ENCODE peak calls at places on chromosome 18, in eight cellular contexts. One of them, this sample, is unnamed.
A peak's percentile ranks its signal among the peaks of the same experiment; 100 is the strongest.

GRCh38 chr18:25033747-25034471 is 318.1 kb downstream of the ZNF521 start:
- DNase-seq in M059J: no peak
- DNase-seq in fibroblast of pulmonary artery: no peak
- DNase-seq in DMS79: no peak
- DNase-seq in AML-193: no peak
- DNase-seq in GM04504: no peak
- DNase-seq in kidney glomerular epithelial cell: no peak
- DNase-seq in non-pigmented ciliary epithelial cell: no peak
- DNase-seq in this sample: no peak

GRCh38 chr18:32333781-32334180 is 136.9 kb downstream of the GAREM1 start:
- DNase-seq in fibroblast of pulmonary artery: no peak
- DNase-seq in AML-193: no peak
- DNase-seq in M059J: no peak
- DNase-seq in DMS79: no peak
- DNase-seq in GM04504: no peak
- DNase-seq in non-pigmented ciliary epithelial cell: no peak
- DNase-seq in kidney glomerular epithelial cell: no peak
- DNase-seq in this sample: no peak

GRCh38 chr18:68997845-68998244 is 200.0 kb downstream of the CCDC102B start:
- DNase-seq in DMS79: no peak
- DNase-seq in fibroblast of pulmonary artery: no peak
- DNase-seq in non-pigmented ciliary epithelial cell: no peak
- DNase-seq in AML-193: no peak
- DNase-seq in kidney glomerular epithelial cell: no peak
- DNase-seq in M059J: no peak
- DNase-seq in GM04504: no peak
- DNase-seq in this sample: no peak

GRCh38 chr18:63313409-63313917 is 6.1 kb downstream of the BCL2 start:
- DNase-seq in M059J: no peak
- DNase-seq in kidney glomerular epithelial cell: no peak
- DNase-seq in fibroblast of pulmonary artery: no peak
- DNase-seq in AML-193: no peak
- DNase-seq in non-pigmented ciliary epithelial cell: no peak
- DNase-seq in GM04504: no peak
- DNase-seq in DMS79: no peak
- DNase-seq in this sample: no peak

GRCh38 chr18:75161629-75162028 is 47.3 kb downstream of the PTGR3 start:
- DNase-seq in M059J: peak; percentile 40
- DNase-seq in AML-193: peak; percentile 82
- DNase-seq in kidney glomerular epithelial cell: no peak
- DNase-seq in DMS79: peak; percentile 40
- DNase-seq in fibroblast of pulmonary artery: no peak
- DNase-seq in non-pigmented ciliary epithelial cell: no peak
- DNase-seq in GM04504: no peak
- DNase-seq in this sample: peak; percentile 9

GRCh38 chr18:73646772-73647171 is 500.9 kb downstream of the FBXO15 start:
- DNase-seq in M059J: peak; percentile 82
- DNase-seq in non-pigmented ciliary epithelial cell: peak; percentile 67
- DNase-seq in DMS79: no peak
- DNase-seq in AML-193: no peak
- DNase-seq in kidney glomerular epithelial cell: peak; percentile 70
- DNase-seq in fibroblast of pulmonary artery: peak; percentile 79
- DNase-seq in GM04504: no peak
- DNase-seq in this sample: peak; percentile 96

GRCh38 chr18:23884712-23885375 is 129.7 kb upstream of the TTC39C start:
- DNase-seq in non-pigmented ciliary epithelial cell: no peak
- DNase-seq in fibroblast of pulmonary artery: no peak
- DNase-seq in GM04504: no peak
- DNase-seq in DMS79: no peak
- DNase-seq in M059J: no peak
- DNase-seq in AML-193: no peak
- DNase-seq in kidney glomerular epithelial cell: no peak
- DNase-seq in this sample: no peak

GRCh38 chr18:11925800-11926481 is 17.8 kb upstream of the MPPE1 start:
- DNase-seq in DMS79: no peak
- DNase-seq in AML-193: no peak
- DNase-seq in M059J: peak; percentile 58
- DNase-seq in GM04504: no peak
- DNase-seq in non-pigmented ciliary epithelial cell: no peak
- DNase-seq in fibroblast of pulmonary artery: no peak
- DNase-seq in kidney glomerular epithelial cell: no peak
- DNase-seq in this sample: no peak

GRCh38 chr18:67199993-67200617 is 316.4 kb downstream of the DSEL start:
- DNase-seq in non-pigmented ciliary epithelial cell: peak; percentile 36
- DNase-seq in M059J: peak; percentile 65
- DNase-seq in DMS79: peak; percentile 23
- DNase-seq in AML-193: peak; percentile 45
- DNase-seq in fibroblast of pulmonary artery: peak; percentile 83
- DNase-seq in GM04504: peak; percentile 32
- DNase-seq in kidney glomerular epithelial cell: peak; percentile 58
- DNase-seq in this sample: peak; percentile 61

GRCh38 chr18:3046216-3046808 is 33.4 kb upstream of the LPIN2 start:
- DNase-seq in AML-193: no peak
- DNase-seq in DMS79: no peak
- DNase-seq in M059J: no peak
- DNase-seq in non-pigmented ciliary epithelial cell: no peak
- DNase-seq in fibroblast of pulmonary artery: no peak
- DNase-seq in kidney glomerular epithelial cell: no peak
- DNase-seq in GM04504: no peak
- DNase-seq in this sample: no peak

GRCh38 chr18:2570772-2571199 is 519 bp downstream of the METTL4 start:
- DNase-seq in DMS79: peak; percentile 80
- DNase-seq in kidney glomerular epithelial cell: peak; percentile 76
- DNase-seq in non-pigmented ciliary epithelial cell: peak; percentile 15
- DNase-seq in GM04504: peak; percentile 42
- DNase-seq in fibroblast of pulmonary artery: peak; percentile 71
- DNase-seq in AML-193: peak; percentile 68
- DNase-seq in M059J: peak; percentile 70
- DNase-seq in this sample: peak; percentile 73

GRCh38 chr18:62264984-62265383 is 60.1 kb upstream of the TNFRSF11A start:
- DNase-seq in kidney glomerular epithelial cell: no peak
- DNase-seq in AML-193: peak; percentile 16
- DNase-seq in M059J: no peak
- DNase-seq in DMS79: no peak
- DNase-seq in fibroblast of pulmonary artery: no peak
- DNase-seq in non-pigmented ciliary epithelial cell: no peak
- DNase-seq in GM04504: no peak
- DNase-seq in this sample: no peak

GRCh38 chr18:2883137-2883671 is 36.4 kb downstream of the EMILIN2 start:
- DNase-seq in non-pigmented ciliary epithelial cell: no peak
- DNase-seq in fibroblast of pulmonary artery: no peak
- DNase-seq in kidney glomerular epithelial cell: no peak
- DNase-seq in DMS79: peak; percentile 93
- DNase-seq in AML-193: no peak
- DNase-seq in GM04504: no peak
- DNase-seq in M059J: no peak
- DNase-seq in this sample: no peak

GRCh38 chr18:336753-337152 is 68.9 kb upstream of the THOC1 start:
- DNase-seq in GM04504: no peak
- DNase-seq in fibroblast of pulmonary artery: no peak
- DNase-seq in AML-193: no peak
- DNase-seq in DMS79: no peak
- DNase-seq in M059J: no peak
- DNase-seq in kidney glomerular epithelial cell: no peak
- DNase-seq in non-pigmented ciliary epithelial cell: no peak
- DNase-seq in this sample: no peak

GRCh38 chr18:47036298-47036874 is 965 bp upstream of the ELOA2 start:
- DNase-seq in DMS79: no peak
- DNase-seq in kidney glomerular epithelial cell: peak; percentile 31
- DNase-seq in non-pigmented ciliary epithelial cell: peak; percentile 4
- DNase-seq in fibroblast of pulmonary artery: peak; percentile 21
- DNase-seq in GM04504: peak; percentile 15
- DNase-seq in M059J: peak; percentile 64
- DNase-seq in AML-193: peak; percentile 20
- DNase-seq in this sample: peak; percentile 37

This sample was measured in kidney tubule cell.